ENCODE peak calls at places on chromosomes 3 and 15, in ten cellular contexts. A is cardiac muscle cell; I is heart left ventricle; W is endodermal cell; V is HCT116; P is A549; B is colonic mucosa; K is fibroblast of lung; O is hepatocyte; X is CD8-positive, alpha-beta T cell. L is an unnamed sample. For H3K4me1, the result is how much of the 10 kb centered on the place peaks cover.

GRCh38 chr15:73838795-73839565 is 34.4 kb upstream of the TBC1D21 start:
- DNase-seq in X (no peak), O (no peak), P (no peak), K (no peak), V (no peak), A (no peak), I (peak), W (no peak), B (no peak), L (peak)

GRCh38 chr3:23761440-23761896 is 44.3 kb upstream of the UBE2E1 start:
- DNase-seq in K (peak), W (peak), I (no peak), B (peak), A (peak), P (peak), O (peak), X (no peak), V (peak), L (no peak)

GRCh38 chr3:69747511-69748248 is 8.4 kb downstream of the MITF start:
- DNase-seq in K (peak), O (no peak), V (no peak), I (no peak), W (no peak), P (no peak), B (no peak), X (no peak), A (no peak), L (no peak)

GRCh38 chr3:115293321-115293720 is 146.2 kb upstream of the ZBTB20 start:
- DNase-seq in K (no peak), W (no peak), X (no peak), O (no peak), P (no peak), V (no peak), B (no peak), A (no peak), I (no peak), L (no peak)

GRCh38 chr15:68536331-68537095 is 42.3 kb upstream of the CORO2B start:
- DNase-seq in B (no peak), P (no peak), W (no peak), O (no peak), I (no peak), V (no peak), K (peak), A (no peak), X (no peak), L (no peak)

GRCh38 chr3:173584834-173585831 is 187.6 kb downstream of the NLGN1 start:
- DNase-seq in I (peak), A (peak), V (no peak), P (peak), X (no peak), O (peak), B (no peak), K (peak), W (peak), L (peak)

GRCh38 chr15:69167218-69167842 is 6.9 kb downstream of the GLCE start:
- DNase-seq in A (no peak), X (no peak), V (no peak), B (no peak), K (no peak), P (no peak), I (no peak), O (no peak), W (no peak), L (no peak)

GRCh38 chr3:59857589-59858346 is 807.9 kb upstream of the CFAP20DC start:
- DNase-seq in W (peak), B (peak), I (peak), O (peak), X (peak), P (peak), K (peak), V (peak), A (peak), L (peak)

GRCh38 chr15:43285609-43286037 is 18.9 kb upstream of the TGM5 start:
- DNase-seq in A (peak), P (peak), K (peak), I (no peak), O (peak), X (peak), W (peak), V (peak), B (peak), L (no peak)

GRCh38 chr3:124118397-124118796 is 126.5 kb upstream of the ROPN1 start:
- DNase-seq in O (no peak), B (no peak), W (no peak), I (no peak), P (no peak), A (no peak), K (peak), X (no peak), V (no peak), L (no peak)

GRCh38 chr3:149542375-149543312 is 68.1 kb downstream of the TM4SF4 start:
- DNase-seq in K (no peak), V (no peak), W (no peak), X (no peak), O (peak), P (peak), A (no peak), B (no peak), I (no peak), L (no peak)
- H3K27ac ChIP-seq in K (no peak), V (no peak), W (no peak), X (no peak), O (peak), P (peak), A (peak), B (no peak), I (no peak), L (no peak)

DNA sequence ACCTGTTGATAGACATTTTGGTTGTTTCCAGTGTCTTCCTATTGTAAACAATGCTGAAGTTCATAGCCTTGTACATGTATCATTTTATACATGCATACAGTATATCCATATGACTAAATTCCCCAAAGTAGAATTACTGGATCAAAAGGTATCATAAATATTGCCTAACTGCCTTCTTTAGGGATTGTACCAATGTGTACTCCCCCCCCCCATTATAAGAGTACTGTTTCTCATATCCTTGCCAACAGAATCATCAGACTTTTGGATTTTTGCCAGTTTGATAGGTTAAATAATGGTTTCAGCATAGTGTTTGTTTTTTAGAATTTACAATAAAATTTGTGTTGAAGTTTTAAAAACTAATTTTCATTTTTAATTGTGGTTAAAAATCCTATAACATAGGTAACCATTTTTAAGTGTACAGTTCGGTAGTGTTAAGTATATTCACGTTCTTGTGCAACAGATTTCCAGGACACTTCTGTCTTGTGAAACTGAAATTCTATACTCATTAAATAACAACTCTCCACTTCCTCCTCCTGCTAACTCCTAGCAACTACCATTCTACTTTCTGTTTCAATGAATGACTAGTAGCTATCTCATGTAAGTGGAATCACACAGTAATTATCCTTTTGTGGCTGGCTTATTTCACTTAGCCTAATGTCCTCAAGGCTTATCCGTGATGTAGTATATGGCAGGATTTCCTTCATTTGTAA is 30.8 kb upstream of the MAP3K13 start:
- DNase-seq in P (peak), O (no peak), I (no peak), B (no peak), K (peak), W (no peak), V (no peak), X (no peak), A (no peak), L (no peak)
- TF ChIP-seq CTCF in P (no peak), O (no peak), I (no peak), B (no peak), K (no peak), W (no peak), V (no peak), X (no peak), A (no peak), L (no peak)

DNA sequence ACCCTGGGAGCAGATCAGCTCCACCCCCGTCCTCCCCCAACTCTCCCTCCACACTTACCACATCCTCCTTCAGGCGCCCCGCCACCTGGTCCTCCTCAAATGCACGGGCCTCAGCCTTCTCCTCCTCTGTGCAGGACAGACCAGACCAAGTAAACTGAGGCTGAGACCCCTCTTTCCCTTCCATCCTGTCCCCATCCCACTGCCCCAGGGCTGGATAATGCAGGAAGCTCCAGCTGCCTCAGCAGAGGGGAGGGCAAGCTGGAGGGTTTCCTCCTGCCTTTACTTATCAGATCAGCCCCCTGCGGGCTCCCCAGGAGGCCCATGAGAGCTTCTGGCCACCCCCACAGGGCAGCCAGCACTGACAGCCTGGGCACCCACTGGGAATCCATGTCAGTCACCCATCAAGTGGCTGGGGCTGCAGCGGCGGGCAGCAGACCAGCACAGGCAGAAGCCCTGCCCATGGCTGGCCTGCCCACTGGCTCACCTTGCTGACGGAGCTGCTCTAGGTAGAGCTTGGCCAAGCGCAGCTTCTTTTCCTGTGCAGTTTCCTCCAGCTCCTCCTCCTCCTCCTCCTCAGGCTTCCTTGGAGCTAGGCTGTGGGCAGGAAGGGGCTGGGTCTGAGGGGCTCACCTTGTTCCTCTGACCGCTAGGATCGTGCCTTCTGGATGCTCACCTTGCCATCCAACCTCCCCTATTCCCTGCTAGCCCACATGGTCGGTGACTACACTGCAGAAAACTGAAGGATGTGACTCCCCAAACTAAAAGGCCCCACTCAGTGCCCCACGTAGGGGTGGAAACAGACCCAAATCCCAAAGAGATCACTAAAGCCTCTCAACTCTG is 3.9 kb downstream of the RRP9 start:
- DNase-seq in B (no peak), P (no peak), I (no peak), K (no peak), X (no peak), O (no peak), V (no peak), A (no peak), W (no peak), L (peak)
- H3K4me1 ChIP-seq in B (under half), P (under half), I (under half), K (under half), X (under half), O (under half), V (under half), A (under half), W (under half), L (under half)

GRCh38 chr3:66572090-66572632 is 71.3 kb upstream of the LRIG1 start:
- DNase-seq in A (no peak), X (no peak), B (no peak), P (no peak), K (no peak), V (no peak), O (no peak), I (no peak), W (no peak), L (no peak)
- H3K27ac ChIP-seq in A (no peak), X (no peak), B (no peak), P (no peak), K (no peak), V (no peak), O (no peak), I (no peak), W (no peak), L (no peak)

GRCh38 chr3:50473768-50474167 is 29.7 kb downstream of the CACNA2D2 start:
- DNase-seq in P (no peak), W (no peak), X (no peak), A (no peak), B (no peak), O (no peak), V (no peak), I (no peak), K (no peak), L (no peak)
- TF ChIP-seq CTCF in P (no peak), W (no peak), X (no peak), A (no peak), B (no peak), O (no peak), V (no peak), I (no peak), K (no peak), L (no peak)

GRCh38 chr15:51288143-51289065 is 50.0 kb downstream of the CYP19A1 start:
- DNase-seq in I (no peak), X (no peak), P (no peak), A (no peak), K (peak), O (peak), W (no peak), V (no peak), B (peak), L (no peak)

GRCh38 chr15:51284871-51285270 is 53.5 kb downstream of the CYP19A1 start:
- DNase-seq in A (no peak), B (no peak), V (no peak), K (no peak), P (no peak), I (no peak), O (no peak), X (no peak), W (no peak), L (no peak)

GRCh38 chr15:51289290-51289689 is 49.1 kb downstream of the CYP19A1 start:
- DNase-seq in P (no peak), O (no peak), W (no peak), A (no peak), K (no peak), V (no peak), B (no peak), X (no peak), I (no peak), L (no peak)

GRCh38 chr15:51283026-51283425 is 55.4 kb downstream of the CYP19A1 start:
- DNase-seq in W (no peak), X (no peak), I (no peak), V (no peak), A (no peak), P (no peak), O (no peak), B (no peak), K (no peak), L (no peak)

DNA sequence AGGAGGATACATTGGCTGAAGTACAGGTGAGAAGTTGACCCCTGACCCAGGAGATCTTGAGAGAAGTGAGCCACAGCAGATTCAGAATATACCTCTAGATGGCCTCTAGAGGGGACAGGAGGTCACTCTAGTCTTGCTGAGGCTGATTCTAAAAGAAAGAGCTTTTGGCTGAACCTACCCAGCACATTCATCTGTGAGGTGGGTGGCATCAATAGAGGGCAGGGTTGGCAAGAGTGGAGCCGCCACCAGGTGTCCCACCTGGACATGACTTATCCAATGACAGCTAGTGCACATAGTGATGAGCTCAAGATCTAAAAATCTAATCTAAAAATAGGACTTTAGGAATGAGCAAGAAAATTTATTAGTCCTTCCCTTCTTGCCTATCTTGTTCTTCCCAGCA is 51.6 kb downstream of the CYP19A1 start:
- DNase-seq in P (peak), V (no peak), K (no peak), B (no peak), X (no peak), O (no peak), I (no peak), A (no peak), W (peak), L (no peak)
- H3K4me1 ChIP-seq in P (under half), V (under half), K (under half), B (under half), X (under half), O (under half), I (under half), A (under half), W (under half), L (under half)

GRCh38 chr15:65804252-65804931 is 12.3 kb upstream of the DENND4A start:
- DNase-seq in B (no peak), I (no peak), P (no peak), K (peak), A (no peak), O (peak), X (no peak), W (no peak), V (no peak), L (no peak)

GRCh38 chr15:65811835-65812234 is 19.7 kb upstream of the DENND4A start:
- DNase-seq in V (no peak), W (no peak), A (no peak), O (no peak), X (no peak), I (no peak), B (no peak), P (no peak), K (no peak), L (no peak)

GRCh38 chr15:65801229-65801813 is 9.2 kb upstream of the DENND4A start:
- DNase-seq in P (no peak), X (no peak), B (no peak), A (no peak), O (no peak), V (no peak), K (no peak), I (no peak), W (no peak), L (no peak)

GRCh38 chr15:65805019-65805738 is 13.1 kb upstream of the DENND4A start:
- DNase-seq in X (no peak), K (no peak), A (no peak), V (no peak), P (no peak), I (no peak), W (no peak), B (no peak), O (no peak), L (no peak)

GRCh38 chr15:65806387-65806786 is 14.3 kb upstream of the DENND4A start:
- DNase-seq in O (no peak), K (no peak), B (no peak), I (no peak), V (no peak), X (no peak), P (no peak), W (no peak), A (no peak), L (no peak)
- H3K27ac ChIP-seq in O (no peak), K (no peak), B (no peak), I (no peak), V (no peak), X (no peak), P (no peak), W (no peak), A (no peak), L (no peak)

GRCh38 chr15:31376511-31376910 is 49.9 kb downstream of the KLF13 start:
- DNase-seq in W (no peak), B (peak), K (no peak), X (no peak), I (no peak), P (no peak), V (no peak), A (no peak), O (no peak), L (no peak)

GRCh38 chr15:31375772-31376171 is 49.1 kb downstream of the KLF13 start:
- DNase-seq in P (no peak), W (no peak), X (no peak), K (no peak), V (no peak), I (no peak), B (no peak), O (no peak), A (no peak), L (no peak)

GRCh38 chr15:31378363-31378903 is 51.8 kb downstream of the KLF13 start:
- DNase-seq in P (no peak), A (no peak), W (no peak), V (no peak), X (no peak), O (no peak), I (no peak), B (no peak), K (no peak), L (no peak)

GRCh38 chr15:31379042-31379441 is 52.4 kb downstream of the KLF13 start:
- DNase-seq in K (no peak), V (no peak), X (peak), W (no peak), P (no peak), O (no peak), I (no peak), A (no peak), B (no peak), L (no peak)

DNA sequence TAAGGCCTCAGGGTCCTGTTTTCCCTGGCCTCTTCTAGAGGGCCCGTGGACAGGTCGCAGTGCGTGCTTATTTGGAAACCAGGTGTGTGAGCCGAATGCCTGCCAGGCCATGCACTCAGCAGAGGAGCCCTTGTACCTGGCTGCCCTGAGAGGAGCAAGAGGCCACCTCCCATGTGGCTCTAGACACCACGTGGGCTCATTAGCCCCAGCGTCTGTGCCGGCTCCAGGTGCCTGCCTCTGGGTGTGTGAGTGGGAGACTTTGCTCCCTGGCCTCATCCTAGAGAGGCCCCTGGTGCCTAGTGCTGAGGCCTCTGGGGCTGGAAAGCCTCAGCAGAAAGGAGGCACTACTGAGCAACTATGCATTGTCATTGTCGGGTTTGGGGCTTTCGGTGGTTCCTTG is 50.4 kb downstream of the KLF13 start:
- DNase-seq in A (no peak), P (no peak), V (no peak), I (no peak), B (peak), X (no peak), O (peak), W (no peak), K (no peak), L (no peak)
- TF ChIP-seq CTCF in A (no peak), P (no peak), V (no peak), I (no peak), B (no peak), X (no peak), O (no peak), W (peak), K (no peak), L (no peak)

GRCh38 chr15:78082106-78082742 is 4.7 kb upstream of the TBC1D2B start:
- DNase-seq in X (no peak), O (no peak), W (no peak), B (peak), I (peak), K (no peak), V (no peak), P (no peak), A (no peak), L (peak)

GRCh38 chr15:78082743-78083110 is 5.2 kb upstream of the TBC1D2B start:
- DNase-seq in X (no peak), K (no peak), W (no peak), I (no peak), A (no peak), O (no peak), V (no peak), B (no peak), P (no peak), L (no peak)

GRCh38 chr15:78077860-78078187 is 313 bp upstream of the TBC1D2B start:
- DNase-seq in A (no peak), W (no peak), B (no peak), X (no peak), I (no peak), O (no peak), P (no peak), V (no peak), K (peak), L (no peak)

GRCh38 chr15:78079296-78080087 is 2.0 kb upstream of the TBC1D2B start:
- DNase-seq in V (no peak), P (no peak), A (peak), B (no peak), O (no peak), W (no peak), I (no peak), X (no peak), K (no peak), L (peak)

DNA sequence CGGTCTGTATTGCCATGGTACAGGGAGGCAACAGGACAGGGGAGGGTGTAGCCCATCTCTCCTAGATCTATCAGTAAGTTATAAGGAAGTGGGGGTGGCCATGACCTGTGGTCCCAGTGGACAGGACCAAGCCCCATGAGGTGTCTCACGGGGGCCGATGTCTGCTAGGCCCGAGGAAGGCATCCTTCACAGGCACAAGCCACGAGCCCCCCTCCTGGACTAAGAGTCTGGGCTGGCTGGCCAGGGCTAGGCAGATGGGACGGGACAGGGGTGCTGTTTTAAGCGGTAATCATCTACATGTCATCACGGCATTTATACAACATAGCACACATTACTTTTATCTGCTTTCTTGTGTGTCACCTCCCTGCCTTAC is 2.6 kb upstream of the TBC1D2B start:
- DNase-seq in B (no peak), P (no peak), K (no peak), W (no peak), O (no peak), V (no peak), I (no peak), X (no peak), A (no peak), L (peak)
- H3K4me1 ChIP-seq in B (under half), P (under half), K (under half), W (under half), O (under half), V (under half), I (under half), X (under half), A (under half), L (under half)

GRCh38 chr3:171306631-171307030 is 153.6 kb downstream of the TNIK start:
- DNase-seq in P (peak), K (peak), A (no peak), O (peak), B (peak), V (no peak), I (peak), W (no peak), X (no peak), L (peak)
- H3K27ac ChIP-seq in P (no peak), K (peak), A (peak), O (no peak), B (peak), V (peak), I (peak), W (peak), X (no peak), L (peak)

L was measured in tibial artery.